ENCODE peak calls at places on chromosomes 6 and 20, in seven cellular contexts. E is transverse colon, X is IMR-90, R is upper lobe of left lung, I is stomach, M is K562, A is ovary. L is an unnamed sample.

GRCh38 chr6:100487638-100488037 is 22.9 kb upstream of the SIM1 start:
- DNase-seq in E (no peak), X (no peak), A (no peak), M (no peak), I (no peak), R (no peak), L (no peak)

GRCh38 chr6:44725070-44725469 is 337.6 kb downstream of the CDC5L start:
- DNase-seq in R (no peak), X (no peak), I (no peak), M (no peak), E (no peak), A (no peak), L (no peak)

GRCh38 chr6:167394820-167395219 is 69.9 kb downstream of the TTLL2 start:
- DNase-seq in E (no peak), I (no peak), X (no peak), A (no peak), R (no peak), M (no peak), L (no peak)

GRCh38 chr20:62824476-62825287 is 7.8 kb downstream of the COL9A3 start:
- DNase-seq in E (peak; percentile 86), A (no peak), R (peak; percentile 80), X (no peak), I (peak; percentile 85), M (peak; percentile 81), L (peak; percentile 36)

GRCh38 chr6:136628996-136629395 is 78.8 kb upstream of the MAP7 start:
- DNase-seq in E (no peak), A (no peak), I (no peak), R (no peak), M (no peak), X (peak; percentile 28), L (no peak)

GRCh38 chr6:71364910-71365542 is 76.4 kb downstream of the OGFRL1 start:
- DNase-seq in M (no peak), A (no peak), I (no peak), X (peak; percentile 20), R (no peak), E (no peak), L (no peak)

GRCh38 chr20:37262516-37262915 is 902 bp upstream of the GHRH start:
- DNase-seq in E (no peak), M (no peak), R (no peak), I (no peak), A (no peak), X (no peak), L (no peak)

GRCh38 chr6:26216886-26217713 is 129.9 kb downstream of the HFE start:
- DNase-seq in M (peak; percentile 97), I (peak; percentile 84), X (peak; percentile 90), E (peak; percentile 90), R (peak; percentile 89), A (peak; percentile 85), L (peak; percentile 97)

GRCh38 chr6:150537893-150538292 is 61.8 kb upstream of the PLEKHG1 start:
- DNase-seq in A (no peak), R (no peak), E (no peak), X (no peak), M (no peak), I (no peak), L (no peak)

GRCh38 chr6:74534485-74535211 is 671.2 kb downstream of the COL12A1 start:
- DNase-seq in M (no peak), A (no peak), E (no peak), R (no peak), I (no peak), X (peak; percentile 86), L (no peak)

DNA sequence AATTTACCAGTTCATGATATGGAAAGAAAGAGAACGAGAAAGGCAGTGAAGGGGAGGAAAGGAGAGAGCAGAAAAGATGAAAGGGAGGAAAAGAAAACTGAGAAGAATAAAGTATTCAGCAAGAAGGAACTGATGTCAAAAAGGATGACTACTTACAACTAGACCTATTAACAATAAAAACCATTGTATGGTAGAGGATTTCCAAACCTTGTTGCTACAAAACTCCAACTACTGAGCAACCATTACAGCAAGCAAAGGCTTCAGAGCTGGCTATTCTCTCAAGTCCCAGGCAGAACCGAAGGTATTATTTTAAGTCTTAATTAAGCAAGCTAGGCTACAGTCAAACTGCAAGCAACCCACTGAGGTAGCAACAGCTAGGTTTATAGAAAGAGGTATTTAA is 142.2 kb downstream of the BTBD9 start:
- DNase-seq in X (no peak), M (no peak), I (no peak), E (no peak), A (no peak), R (no peak), L (no peak)
- TF ChIP-seq POLR2A in X (no peak), M (no peak), I (no peak), E (no peak), A (no peak), R (no peak), L (no peak)

DNA sequence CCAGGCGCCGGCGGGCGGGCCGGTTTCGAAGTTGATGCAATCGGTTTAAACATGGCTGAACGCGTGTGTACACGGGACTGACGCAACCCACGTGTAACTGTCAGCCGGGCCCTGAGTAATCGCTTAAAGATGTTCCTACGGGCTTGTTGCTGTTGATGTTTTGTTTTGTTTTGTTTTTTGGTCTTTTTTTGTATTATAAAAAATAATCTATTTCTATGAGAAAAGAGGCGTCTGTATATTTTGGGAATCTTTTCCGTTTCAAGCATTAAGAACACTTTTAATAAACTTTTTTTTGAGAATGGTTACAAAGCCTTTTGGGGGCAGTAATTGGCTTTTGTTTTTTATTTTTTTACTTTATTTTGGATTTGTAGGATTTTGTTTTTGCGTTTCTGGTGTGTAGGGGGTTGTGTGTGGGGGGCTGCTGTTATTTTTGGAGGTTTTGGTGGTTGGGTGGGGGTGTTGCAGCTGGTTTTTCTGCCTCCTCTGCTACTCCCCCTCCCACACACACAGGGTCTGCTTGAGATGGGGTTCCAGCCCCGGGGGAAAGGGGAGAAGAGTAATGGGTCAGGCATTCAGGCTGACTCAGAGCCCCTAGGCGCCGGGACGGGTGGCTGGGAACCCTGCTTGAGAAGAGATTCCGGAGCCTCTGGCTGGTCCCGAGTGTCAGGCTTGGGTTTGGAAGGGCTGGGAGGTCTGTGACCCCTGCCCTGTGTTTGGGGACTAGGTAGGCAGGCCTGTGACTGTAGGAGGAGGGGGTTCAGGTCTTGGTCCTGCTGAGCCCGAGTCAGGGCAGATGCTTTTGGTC is 1.9 kb downstream of the CEBPB start:
- DNase-seq in R (peak; percentile 93), M (peak; percentile 94), E (peak; percentile 85), A (peak; percentile 85), I (peak; percentile 78), X (peak; percentile 89), L (peak; percentile 96)
- TF ChIP-seq POLR2A in R (peak; percentile 9), M (peak; percentile 49), E (no peak), A (peak; percentile 32), I (no peak), X (no peak), L (peak; percentile 53)

GRCh38 chr20:11267131-11267761 is 593.4 kb upstream of the JAG1 start:
- DNase-seq in M (peak; percentile 23), X (peak; percentile 98), R (no peak), E (no peak), I (no peak), A (peak; percentile 74), L (peak; percentile 2)
- TF ChIP-seq POLR2A in M (no peak), X (no peak), R (no peak), E (no peak), I (no peak), A (no peak), L (no peak)

DNA sequence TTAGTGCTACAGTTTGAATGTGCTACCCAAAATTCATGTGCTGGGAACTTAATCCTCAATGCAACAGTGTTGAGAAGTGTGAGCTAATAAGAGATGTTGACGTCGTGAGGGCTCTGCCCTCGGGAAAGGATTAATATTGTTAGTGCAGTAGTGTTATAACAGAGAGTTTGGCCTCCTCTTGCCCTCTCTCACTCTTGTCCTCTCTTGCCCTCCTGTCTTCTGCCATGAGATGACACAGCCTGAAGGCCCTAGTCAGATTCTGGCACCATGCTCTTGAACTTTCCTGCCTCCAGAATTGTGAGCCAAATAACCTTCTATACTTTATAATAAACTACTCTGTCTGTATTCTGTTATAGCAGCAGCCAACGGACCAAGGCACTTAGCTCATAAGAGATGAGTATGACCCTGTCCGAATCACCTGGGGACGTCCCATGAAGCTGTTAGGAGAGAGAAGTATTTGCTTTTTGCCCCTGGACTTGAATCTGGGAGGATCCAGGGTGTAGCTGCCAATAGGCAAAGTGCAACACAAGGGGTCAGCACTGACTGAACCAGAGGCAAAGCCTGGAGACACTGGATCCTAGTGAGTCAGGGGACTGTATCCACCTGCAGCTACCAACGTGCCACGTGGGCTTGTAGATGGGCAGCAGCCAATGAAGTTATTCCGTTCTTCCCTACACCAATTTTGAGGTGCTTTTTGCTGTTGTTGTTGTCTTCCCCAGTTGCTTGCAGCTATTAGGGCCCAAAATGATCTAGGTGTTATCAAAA is 233.7 kb downstream of the THBS2 start:
- DNase-seq in I (no peak), M (no peak), E (no peak), A (no peak), R (no peak), X (peak; percentile 14), L (no peak)
- TF ChIP-seq POLR2A in I (no peak), M (no peak), E (no peak), A (no peak), R (no peak), X (no peak), L (no peak)

DNA sequence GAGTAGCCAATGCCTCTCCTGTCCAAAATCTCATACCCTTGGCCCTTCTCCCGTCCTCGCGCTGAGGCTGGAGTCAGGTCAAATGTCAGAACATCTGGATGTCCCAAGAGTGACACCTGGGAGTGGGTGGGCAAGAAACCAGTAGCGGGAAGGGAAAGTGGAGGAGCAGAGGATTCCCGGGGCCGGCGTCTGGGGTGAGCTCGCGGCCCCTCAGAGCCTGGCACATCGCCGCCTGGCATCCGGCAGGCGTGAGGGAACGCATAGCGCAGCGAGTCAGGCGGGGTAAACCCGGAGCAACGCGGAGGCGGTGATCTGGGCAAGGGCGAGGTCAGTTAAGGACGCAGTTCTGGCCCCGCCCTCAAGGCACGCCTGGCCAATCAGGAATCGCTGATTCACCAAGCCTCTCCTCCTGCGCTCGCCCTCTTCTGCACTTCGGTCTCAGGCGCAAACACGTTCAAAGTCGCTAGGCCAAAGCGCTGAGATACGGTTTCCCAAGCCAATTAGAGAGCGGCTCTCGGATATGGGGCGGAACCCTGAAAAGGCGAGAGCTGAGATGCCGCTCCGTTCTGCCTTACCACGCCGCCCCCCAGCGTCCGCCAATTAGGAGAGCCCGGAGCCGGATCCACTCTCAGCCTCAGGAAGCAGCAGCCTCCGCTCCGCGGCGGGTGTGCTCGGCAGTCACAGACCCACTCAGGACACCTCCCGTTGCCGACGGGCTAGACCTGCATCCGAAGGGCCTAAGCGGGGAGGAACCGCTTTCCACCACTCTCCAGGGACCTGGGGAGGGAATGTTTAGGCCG is 22.5 kb downstream of the VPS52 start:
- DNase-seq in R (peak; percentile 95), I (peak; percentile 98), A (peak; percentile 97), X (peak; percentile 99), M (peak; percentile 100), E (peak; percentile 99), L (peak; percentile 99)
- TF ChIP-seq POLR2A in R (peak; percentile 90), I (no peak), A (peak; percentile 79), X (peak; percentile 88), M (peak; percentile 96), E (peak; percentile 87), L (peak; percentile 86)

GRCh38 chr6:27873101-27874030 is 38.8 kb downstream of the OR2B2 start:
- DNase-seq in A (no peak), X (peak; percentile 83), E (peak; percentile 80), M (no peak), R (peak; percentile 84), I (peak; percentile 68), L (peak; percentile 95)
- TF ChIP-seq POLR2A in A (no peak), X (peak; percentile 92), E (peak; percentile 93), M (no peak), R (peak; percentile 85), I (no peak), L (peak; percentile 100)

DNA sequence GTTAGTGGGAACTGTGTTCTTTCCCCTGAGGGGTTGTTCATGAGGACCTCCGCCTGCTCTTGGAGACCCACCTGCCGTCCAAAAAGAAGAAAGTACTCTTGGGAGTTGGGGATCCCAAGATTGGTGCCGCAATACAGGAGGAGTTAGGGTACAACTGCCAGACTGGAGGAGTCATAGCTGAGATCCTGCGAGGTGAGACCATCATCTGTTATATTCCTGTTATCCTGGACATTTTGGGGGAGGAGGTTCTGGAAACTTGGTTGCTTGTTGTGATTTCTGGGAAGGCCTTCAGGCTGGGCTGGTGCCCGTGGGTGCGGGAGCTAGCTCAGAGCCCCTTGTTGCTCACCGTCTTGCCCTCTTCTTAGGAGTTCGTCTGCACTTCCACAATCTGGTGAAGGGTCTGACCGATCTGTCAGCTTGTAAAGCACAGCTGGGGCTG is 2.0 kb downstream of the NOP56 start:
- DNase-seq in I (no peak), M (no peak), R (no peak), A (no peak), E (no peak), X (no peak), L (no peak)
- TF ChIP-seq POLR2A in I (no peak), M (no peak), R (no peak), A (no peak), E (no peak), X (no peak), L (no peak)

L was measured in erythroblast.